ENCODE peak calls at places on chromosomes 6 and 20, in seven cellular contexts. H is uterus; Z is fibroblast of the conjunctiva; I is CD4-positive, CD25-positive, alpha-beta regulatory T cell; J is AG09309; V is NCI-H1417; A is nephron progenitor cell. T is an unnamed sample.

GRCh38 chr6:158026054-158026900 is 44.6 kb downstream of the SYNJ2 start:
- DNase-seq in H (peak), Z (peak), I (peak), J (peak), V (peak), A (no peak), T (peak)

GRCh38 chr6:26104457-26105108 is 17.4 kb downstream of the HFE start:
- DNase-seq in H (no peak), Z (no peak), I (no peak), J (no peak), V (peak), A (no peak), T (no peak)

GRCh38 chr6:53928641-53929339 is 134.0 kb downstream of the LRRC1 start:
- DNase-seq in H (no peak), Z (no peak), I (no peak), J (no peak), V (no peak), A (no peak), T (peak)

GRCh38 chr20:63737940-63738686 is 1.5 kb upstream of the SLC2A4RG start:
- DNase-seq in H (no peak), Z (no peak), I (peak), J (no peak), V (no peak), A (no peak), T (peak)

GRCh38 chr6:57068066-57068465 is 21.6 kb downstream of the KIAA1586 start:
- DNase-seq in H (no peak), Z (no peak), I (no peak), J (no peak), V (no peak), A (no peak), T (no peak)

GRCh38 chr20:33339515-33340058 is 56.6 kb downstream of the BPIFB1 start:
- DNase-seq in H (no peak), Z (no peak), I (no peak), J (no peak), V (no peak), A (no peak), T (no peak)

GRCh38 chr20:2279245-2279779 is 16.5 kb upstream of the TGM3 start:
- DNase-seq in H (no peak), Z (no peak), I (no peak), J (no peak), V (no peak), A (no peak), T (no peak)

GRCh38 chr20:46375771-46376170 is 30.6 kb downstream of the ELMO2 start:
- DNase-seq in H (no peak), Z (no peak), I (no peak), J (no peak), V (no peak), A (no peak), T (no peak)

GRCh38 chr20:11387189-11387754 is 530.4 kb upstream of the BTBD3 start:
- DNase-seq in H (no peak), Z (no peak), I (no peak), J (peak), V (no peak), A (no peak), T (no peak)

GRCh38 chr6:30167101-30167500 is 3.8 kb downstream of the TRIM15 start:
- DNase-seq in H (no peak), Z (no peak), I (no peak), J (no peak), V (no peak), A (no peak), T (no peak)

GRCh38 chr6:117270121-117270959 is 5.0 kb downstream of the VGLL2 start:
- DNase-seq in H (no peak), Z (no peak), I (no peak), J (no peak), V (peak), A (peak), T (peak)

GRCh38 chr6:76633259-76633658 is 560.8 kb upstream of the IMPG1 start:
- DNase-seq in H (no peak), Z (no peak), I (no peak), J (no peak), V (no peak), A (no peak), T (no peak)

GRCh38 chr6:90478278-90478677 is 108.6 kb downstream of the MAP3K7 start:
- DNase-seq in H (no peak), Z (no peak), I (no peak), J (no peak), V (no peak), A (no peak), T (no peak)

GRCh38 chr6:71473908-71474307 is 185.3 kb downstream of the OGFRL1 start:
- DNase-seq in H (peak), Z (peak), I (no peak), J (peak), V (no peak), A (no peak), T (no peak)

GRCh38 chr6:158418501-158418900 is 106.2 kb downstream of the TULP4 start:
- DNase-seq in H (no peak), Z (no peak), I (no peak), J (no peak), V (no peak), A (no peak), T (no peak)

GRCh38 chr6:74282143-74282689 is 586.2 kb downstream of the CD109 start:
- DNase-seq in H (no peak), Z (no peak), I (no peak), J (no peak), V (no peak), A (no peak), T (no peak)

GRCh38 chr6:157298325-157298724 is 25.0 kb downstream of the TMEM242 start:
- DNase-seq in H (no peak), Z (no peak), I (no peak), J (no peak), V (no peak), A (no peak), T (peak)

GRCh38 chr6:160337991-160338390 is 10.2 kb upstream of the SLC22A3 start:
- DNase-seq in H (no peak), Z (no peak), I (no peak), J (no peak), V (no peak), A (no peak), T (no peak)

GRCh38 chr6:13724174-13724573 is 12.5 kb upstream of the RANBP9 start:
- DNase-seq in H (no peak), Z (no peak), I (no peak), J (no peak), V (no peak), A (no peak), T (no peak)

GRCh38 chr6:868212-868611 is 175.3 kb upstream of the EXOC2 start:
- DNase-seq in H (no peak), Z (no peak), I (no peak), J (no peak), V (no peak), A (no peak), T (no peak)